ENCODE peak calls at places on chromosomes 16 and 17, in five cellular contexts. M is fibroblast of lung; Y is naive thymus-derived CD4-positive, alpha-beta T cell; E is stomach; L is endodermal cell. A is an unnamed sample. For H3K4me1, the result is how much of the 10 kb centered on the place peaks cover.

GRCh38 chr16:83903739-83904138 is 4.8 kb downstream of the MLYCD start:
- DNase-seq in M (peak), Y (no peak), E (no peak), L (no peak), A (no peak)

GRCh38 chr16:11586856-11587642 is at the start of gene LITAF:
- DNase-seq in M (peak), Y (peak), E (peak), L (peak), A (peak)

GRCh38 chr17:19757536-19758180 is 9.6 kb upstream of the ALDH3A1 start:
- DNase-seq in M (no peak), Y (no peak), E (no peak), L (peak), A (no peak)

GRCh38 chr17:68087851-68088250 is 52.3 kb downstream of the KPNA2 start:
- DNase-seq in M (no peak), Y (no peak), E (no peak), L (peak), A (no peak)

GRCh38 chr17:66711936-66712335 is 123.0 kb upstream of the CACNG5 start:
- DNase-seq in M (no peak), Y (no peak), E (peak), L (peak), A (no peak)

GRCh38 chr16:57138281-57138935 is 46.0 kb downstream of the CPNE2 start:
- DNase-seq in M (no peak), Y (no peak), E (no peak), L (no peak), A (no peak)

GRCh38 chr16:53773150-53773846 is 69.3 kb downstream of the FTO start:
- DNase-seq in M (peak), Y (no peak), E (peak), L (peak), A (no peak)

GRCh38 chr16:75385507-75386152 is 47.7 kb downstream of the CFDP1 start:
- DNase-seq in M (peak), Y (peak), E (no peak), L (no peak), A (no peak)

GRCh38 chr17:82875418-82875856 is 35.6 kb upstream of the ZNF750 start:
- DNase-seq in M (no peak), Y (no peak), E (peak), L (peak), A (no peak)

GRCh38 chr17:61528171-61528570 is 62.8 kb downstream of the NACA2 start:
- DNase-seq in M (no peak), Y (no peak), E (no peak), L (no peak), A (no peak)

GRCh38 chr16:71811261-71811803 is 2.7 kb upstream of the AP1G1 start:
- DNase-seq in M (peak), Y (peak), E (no peak), L (no peak), A (no peak)

GRCh38 chr16:86768999-86769398 is 190.7 kb downstream of the FOXL1 start:
- DNase-seq in M (peak), Y (no peak), E (peak), L (no peak), A (no peak)

GRCh38 chr17:3692346-3692745 is 3.6 kb downstream of the P2RX5 start:
- DNase-seq in M (no peak), Y (no peak), E (no peak), L (peak), A (no peak)

GRCh38 chr16:85425061-85425662 is 188.0 kb upstream of the GSE1 start:
- DNase-seq in M (no peak), Y (no peak), E (no peak), L (no peak), A (no peak)

GRCh38 chr16:29644973-29645698 is 17.9 kb upstream of the SPN start:
- DNase-seq in M (no peak), Y (no peak), E (no peak), L (no peak), A (no peak)

GRCh38 chr17:27577884-27578717 is 52.9 kb upstream of the LGALS9 start:
- DNase-seq in M (peak), Y (no peak), E (no peak), L (no peak), A (no peak)

GRCh38 chr17:27577124-27577761 is 53.7 kb upstream of the LGALS9 start:
- DNase-seq in M (peak), Y (no peak), E (no peak), L (peak), A (no peak)

GRCh38 chr17:27575912-27576252 is 55.1 kb upstream of the LGALS9 start:
- DNase-seq in M (no peak), Y (no peak), E (no peak), L (no peak), A (no peak)

GRCh38 chr17:27575100-27575911 is 55.7 kb upstream of the LGALS9 start:
- DNase-seq in M (no peak), Y (no peak), E (no peak), L (peak), A (no peak)

GRCh38 chr17:27576429-27577123 is 54.4 kb upstream of the LGALS9 start:
- DNase-seq in M (no peak), Y (no peak), E (no peak), L (peak), A (no peak)
- H3K4me1 ChIP-seq in M (under half), Y (under half), E (under half), L (under half), A (under half)

GRCh38 chr16:62638964-62639861 is 603.0 kb upstream of the CDH8 start:
- DNase-seq in M (no peak), Y (no peak), E (no peak), L (no peak), A (no peak)
- H3K4me1 ChIP-seq in M (under half), Y (under half), E (under half), L (under half), A (under half)

GRCh38 chr17:1055751-1056645 is 59.1 kb downstream of the TIMM22 start:
- DNase-seq in M (peak), Y (no peak), E (peak), L (peak), A (no peak)

GRCh38 chr17:1056761-1057160 is 59.8 kb downstream of the TIMM22 start:
- DNase-seq in M (no peak), Y (no peak), E (no peak), L (peak), A (no peak)

GRCh38 chr17:1059131-1059795 is 62.3 kb downstream of the TIMM22 start:
- DNase-seq in M (no peak), Y (no peak), E (no peak), L (no peak), A (no peak)

GRCh38 chr17:1060991-1061390 is 64.1 kb downstream of the TIMM22 start:
- DNase-seq in M (peak), Y (no peak), E (peak), L (no peak), A (no peak)

DNA sequence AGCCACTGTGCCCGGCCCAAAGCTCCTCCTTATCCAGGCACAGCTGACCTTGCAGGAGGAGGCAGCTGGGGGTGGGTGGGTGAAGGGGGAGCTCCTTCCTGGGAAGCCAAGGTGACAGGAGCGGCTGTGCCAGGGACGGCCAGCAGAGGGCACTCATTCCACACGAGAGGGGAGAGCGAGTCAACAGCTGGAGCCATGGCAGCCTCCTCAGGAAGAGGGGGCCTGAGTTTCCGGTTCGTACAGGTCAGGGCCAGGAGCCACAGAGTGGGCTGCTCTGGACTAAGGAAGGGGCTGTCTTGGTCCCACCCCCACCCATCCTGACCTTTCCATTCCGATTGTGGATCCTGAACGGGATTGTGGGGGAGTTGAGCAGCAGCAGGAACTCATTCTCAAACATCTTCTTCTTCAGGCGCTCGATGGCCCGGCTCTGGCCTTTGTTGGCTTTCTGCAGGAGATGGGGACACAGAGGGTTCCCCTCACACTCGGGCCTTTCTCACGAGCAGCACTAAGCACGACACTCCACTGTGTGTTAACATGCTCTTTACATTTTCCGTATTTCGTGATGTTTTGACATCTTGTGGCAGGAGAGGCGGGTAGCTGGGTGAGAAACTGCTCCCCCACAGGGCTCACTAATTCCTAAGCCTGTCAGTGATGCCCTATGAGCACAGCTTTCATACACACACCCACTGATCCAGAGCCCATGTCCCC is 61.6 kb downstream of the TIMM22 start:
- DNase-seq in M (peak), Y (no peak), E (peak), L (peak), A (no peak)
- H3K4me1 ChIP-seq in M (under half), Y (under half), E (under half), L (under half), A (under half)

GRCh38 chr17:2050871-2051387 is 4.0 kb upstream of the HIC1 start:
- DNase-seq in M (peak), Y (no peak), E (peak), L (peak), A (no peak)
- H3K4me1 ChIP-seq in M (under half), Y (under half), E (half or more), L (under half), A (under half)

GRCh38 chr16:67447508-67448076 is 16.7 kb downstream of the HSD11B2 start:
- DNase-seq in M (no peak), Y (no peak), E (peak), L (peak), A (peak)

GRCh38 chr16:67445441-67445912 is 14.6 kb downstream of the HSD11B2 start:
- DNase-seq in M (no peak), Y (no peak), E (no peak), L (no peak), A (no peak)

GRCh38 chr16:67445913-67446907 is 15.3 kb downstream of the HSD11B2 start:
- DNase-seq in M (no peak), Y (no peak), E (peak), L (no peak), A (no peak)

GRCh38 chr16:67448580-67448979 is 17.7 kb downstream of the HSD11B2 start:
- DNase-seq in M (no peak), Y (no peak), E (no peak), L (no peak), A (no peak)

DNA sequence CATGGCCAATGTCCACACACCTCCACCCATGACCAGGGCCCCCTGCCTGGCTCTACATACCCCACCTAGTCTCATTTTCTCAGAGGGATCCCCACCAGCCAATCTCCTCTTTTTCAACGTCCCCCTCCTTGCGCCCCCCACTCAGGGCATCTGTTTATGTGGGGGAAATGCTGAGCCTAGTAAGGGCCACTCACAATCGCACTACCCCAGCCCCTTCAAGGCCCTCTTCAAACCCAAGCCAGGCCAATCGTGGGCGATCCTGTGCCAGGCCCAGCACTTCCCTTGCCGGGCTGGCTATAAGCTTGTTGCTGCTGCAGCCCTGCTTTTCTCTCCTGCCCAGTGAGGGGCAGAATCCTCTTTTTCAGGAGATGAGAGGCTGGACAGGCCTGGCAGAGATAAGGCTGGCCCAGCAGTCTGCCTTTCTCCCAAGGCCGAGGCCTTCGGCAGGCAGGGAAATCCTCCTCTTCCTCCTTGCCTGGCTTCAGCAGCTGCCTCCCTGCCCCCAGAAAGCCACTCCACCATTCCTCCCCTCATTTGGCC is 16.1 kb downstream of the HSD11B2 start:
- DNase-seq in M (no peak), Y (no peak), E (no peak), L (no peak), A (no peak)
- H3K4me1 ChIP-seq in M (under half), Y (under half), E (half or more), L (under half), A (under half)